ENCODE peak calls at places on chromosome 2, in four cellular contexts. Y is PC-9, X is ELR, S is epithelial cell of prostate. J is an unnamed sample.

GRCh38 chr2:74957886-74958276 is 562 bp upstream of the POLE4 start:
- DNase-seq in Y (no peak), X (no peak), S (no peak), J (no peak)

GRCh38 chr2:239717706-239718105 is 307.4 kb downstream of the NDUFA10 start:
- DNase-seq in S (no peak), X (no peak), Y (no peak), J (no peak)

GRCh38 chr2:25856377-25856776 is 21.9 kb downstream of the ASXL2 start:
- DNase-seq in X (no peak), Y (no peak), S (no peak), J (no peak)

GRCh38 chr2:105376010-105376409 is 22.8 kb downstream of the FHL2 start:
- DNase-seq in X (no peak), S (no peak), Y (no peak), J (peak)

GRCh38 chr2:13046557-13047165 is 329.9 kb downstream of the TRIB2 start:
- DNase-seq in S (no peak), Y (no peak), X (peak), J (peak)

GRCh38 chr2:214679736-214680135 is 129.7 kb downstream of the BARD1 start:
- DNase-seq in Y (no peak), S (no peak), X (no peak), J (no peak)

GRCh38 chr2:118048396-118048795 is 34.5 kb upstream of the CCDC93 start:
- DNase-seq in Y (no peak), X (peak), S (no peak), J (no peak)

GRCh38 chr2:20501974-20502373 is 55.1 kb downstream of the RHOB start:
- DNase-seq in Y (peak), X (peak), S (peak), J (peak)